ENCODE peak calls at places on chromosomes 3 and 15, in four cellular contexts. G is neuronal stem cell, T is H9, Q is mesenchymal stem cell. X is an unnamed sample.

GRCh38 chr3:190101320-190102117 is 19.2 kb downstream of the P3H2 start:
- DNase-seq in G (no peak), T (no peak), Q (peak), X (no peak)

GRCh38 chr15:35329521-35329921 is 216.4 kb downstream of the DPH6 start:
- DNase-seq in G (no peak), T (no peak), Q (peak), X (no peak)

GRCh38 chr15:57432141-57432701 is 55.9 kb downstream of the CGNL1 start:
- DNase-seq in G (no peak), T (peak), Q (no peak), X (peak)

GRCh38 chr3:108090066-108090700 is 648 bp downstream of the CD47 start:
- DNase-seq in G (peak), T (peak), Q (peak), X (peak)

GRCh38 chr3:52270252-52270754 is 8.1 kb downstream of the WDR82 start:
- DNase-seq in G (no peak), T (no peak), Q (no peak), X (no peak)

GRCh38 chr3:159548675-159549335 is 439.8 kb upstream of the IL12A start:
- DNase-seq in G (no peak), T (no peak), Q (no peak), X (no peak)

GRCh38 chr3:27685474-27685873 is 36.6 kb downstream of the EOMES start:
- DNase-seq in G (no peak), T (no peak), Q (no peak), X (no peak)

GRCh38 chr3:38960953-38961622 is 90.7 kb downstream of the SCN11A start:
- DNase-seq in G (peak), T (peak), Q (peak), X (peak)

GRCh38 chr3:182330647-182331046 is 462.7 kb upstream of the ATP11B start:
- DNase-seq in G (no peak), T (no peak), Q (no peak), X (no peak)

GRCh38 chr3:188974856-188975611 is 196.7 kb upstream of the TPRG1 start:
- DNase-seq in G (no peak), T (no peak), Q (no peak), X (no peak)

GRCh38 chr3:56894912-56895431 is 93.2 kb upstream of the ARHGEF3 start:
- DNase-seq in G (no peak), T (no peak), Q (peak), X (no peak)

GRCh38 chr3:83902842-83903241 is 1055.9 kb upstream of the CADM2 start:
- DNase-seq in G (no peak), T (no peak), Q (no peak), X (no peak)

DNA sequence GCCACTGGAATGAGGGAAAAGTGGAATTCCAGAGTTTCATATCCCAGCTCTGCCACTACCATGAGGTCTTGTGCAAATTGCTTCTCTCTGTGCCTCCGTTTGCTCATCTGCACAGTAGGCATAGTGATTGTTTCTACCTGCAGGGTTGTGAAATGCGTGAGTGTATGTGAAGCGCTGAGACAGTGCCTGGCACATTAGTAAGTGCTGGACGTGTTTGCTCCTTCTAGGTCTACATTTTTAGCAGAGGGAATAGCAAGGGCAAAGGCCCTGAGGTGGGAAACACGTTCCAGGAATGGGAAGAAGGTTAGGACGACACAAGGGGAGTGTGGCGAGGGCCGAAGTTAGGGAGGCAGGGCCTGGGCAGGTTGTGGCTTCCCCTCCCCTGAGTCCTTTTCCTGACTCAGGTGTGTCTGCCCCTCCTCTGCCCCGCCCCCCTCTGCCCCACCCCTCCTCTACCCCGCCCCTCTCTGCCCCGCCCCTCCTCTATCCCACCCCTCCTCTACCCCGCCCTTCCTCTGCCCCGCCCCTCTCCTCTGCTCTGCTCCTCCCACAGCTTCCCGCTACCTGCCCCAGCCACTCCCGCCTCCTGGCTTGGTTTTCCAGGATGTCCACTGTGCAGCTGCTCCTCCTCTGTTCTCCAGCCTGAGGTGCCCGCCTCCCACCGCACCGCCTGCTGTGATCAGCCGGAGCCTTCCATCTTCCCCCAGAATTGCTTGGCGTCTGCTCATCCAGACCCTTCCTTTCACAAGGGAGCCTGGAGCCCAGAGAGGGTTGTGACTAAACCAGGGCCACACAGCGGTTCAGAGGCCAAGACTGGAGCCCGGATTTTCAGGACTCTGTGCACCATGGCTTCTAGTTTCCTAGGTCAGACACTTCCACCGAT is 31.1 kb upstream of the SMAD6 start:
- DNase-seq in G (no peak), T (peak), Q (no peak), X (peak)
- H2BK12ac ChIP-seq in G (no peak), T (no peak), Q (peak), X (peak)

DNA sequence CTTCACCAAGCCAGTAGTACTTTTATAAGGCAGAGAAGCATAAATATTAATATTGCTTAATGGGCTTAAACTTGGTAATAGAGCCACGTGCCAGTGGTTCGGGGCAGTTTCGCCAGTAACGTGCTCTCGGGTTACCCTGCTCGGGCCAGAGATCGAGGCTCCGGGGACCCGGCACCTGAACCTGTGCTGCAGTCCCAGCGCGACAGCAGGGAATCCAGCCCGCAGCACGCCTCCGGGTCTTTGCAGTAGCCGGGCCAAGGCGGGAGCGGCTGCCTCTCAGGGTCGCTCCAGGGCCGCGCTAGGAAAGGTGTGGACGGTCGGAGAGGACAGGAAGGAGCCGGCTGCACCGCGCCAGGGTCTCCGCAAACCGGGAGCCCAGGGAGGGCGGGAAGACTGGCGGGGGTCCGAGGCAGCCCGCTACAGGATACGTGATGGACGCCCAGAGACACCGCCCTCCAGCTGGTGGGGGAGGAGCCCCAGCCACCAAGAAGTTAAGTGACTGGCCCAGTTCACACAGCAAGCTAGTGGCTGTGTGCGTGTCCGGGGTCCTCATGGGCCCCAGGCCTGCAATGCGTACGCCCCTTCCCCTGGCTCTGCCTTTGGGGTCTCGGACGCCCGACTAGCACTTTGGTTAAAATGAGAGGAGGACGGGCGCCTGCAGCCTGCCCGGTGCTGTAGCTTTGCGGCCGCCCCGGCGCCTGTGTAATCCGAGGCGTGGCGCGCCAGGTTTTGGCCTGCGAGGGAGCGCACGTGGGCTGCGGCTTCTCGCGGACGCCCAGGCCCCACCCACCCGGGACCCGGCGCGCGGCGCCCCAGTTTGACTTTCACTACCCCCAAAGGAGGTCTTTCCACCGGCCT is 1.2 kb upstream of the PDE8A start:
- DNase-seq in G (peak), T (peak), Q (peak), X (peak)
- H4K8ac ChIP-seq in G (no peak), T (no peak), Q (peak), X (peak)

DNA sequence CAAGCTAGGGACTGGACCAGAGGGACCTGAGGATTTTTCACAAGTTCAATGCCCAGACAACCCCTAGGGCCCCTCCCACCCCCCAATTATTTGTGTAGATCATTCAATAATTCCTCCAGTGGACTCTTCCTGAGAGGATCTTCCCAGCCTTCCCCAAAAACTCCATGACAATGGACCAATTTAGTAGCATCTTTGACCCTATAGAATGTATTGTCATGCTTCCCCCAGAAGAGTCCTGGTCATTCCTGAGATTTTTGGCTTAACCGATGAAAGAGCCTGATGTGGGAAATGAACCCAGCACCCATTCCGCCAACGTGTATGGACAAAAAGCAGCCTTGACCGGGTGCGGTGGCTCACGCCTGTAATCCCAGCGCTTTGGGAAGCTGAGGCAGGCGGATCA is 119.2 kb upstream of the RNF7 start:
- DNase-seq in G (no peak), T (no peak), Q (no peak), X (no peak)
- H2BK12ac ChIP-seq in G (no peak), T (no peak), Q (no peak), X (no peak)

GRCh38 chr3:4582634-4583033 is 89.5 kb downstream of the ITPR1 start:
- DNase-seq in G (no peak), T (no peak), Q (peak), X (no peak)
- H4K8ac ChIP-seq in G (no peak), T (no peak), Q (no peak), X (no peak)

GRCh38 chr3:120145498-120146285 is 51.4 kb upstream of the GSK3B start:
- DNase-seq in G (no peak), T (no peak), Q (peak), X (no peak)

GRCh38 chr3:120143676-120144075 is 49.4 kb upstream of the GSK3B start:
- DNase-seq in G (no peak), T (no peak), Q (no peak), X (no peak)

GRCh38 chr3:120148187-120148954 is 54.1 kb upstream of the GSK3B start:
- DNase-seq in G (no peak), T (no peak), Q (no peak), X (no peak)

GRCh38 chr3:120144267-120144666 is 50.0 kb upstream of the GSK3B start:
- DNase-seq in G (no peak), T (no peak), Q (no peak), X (no peak)

DNA sequence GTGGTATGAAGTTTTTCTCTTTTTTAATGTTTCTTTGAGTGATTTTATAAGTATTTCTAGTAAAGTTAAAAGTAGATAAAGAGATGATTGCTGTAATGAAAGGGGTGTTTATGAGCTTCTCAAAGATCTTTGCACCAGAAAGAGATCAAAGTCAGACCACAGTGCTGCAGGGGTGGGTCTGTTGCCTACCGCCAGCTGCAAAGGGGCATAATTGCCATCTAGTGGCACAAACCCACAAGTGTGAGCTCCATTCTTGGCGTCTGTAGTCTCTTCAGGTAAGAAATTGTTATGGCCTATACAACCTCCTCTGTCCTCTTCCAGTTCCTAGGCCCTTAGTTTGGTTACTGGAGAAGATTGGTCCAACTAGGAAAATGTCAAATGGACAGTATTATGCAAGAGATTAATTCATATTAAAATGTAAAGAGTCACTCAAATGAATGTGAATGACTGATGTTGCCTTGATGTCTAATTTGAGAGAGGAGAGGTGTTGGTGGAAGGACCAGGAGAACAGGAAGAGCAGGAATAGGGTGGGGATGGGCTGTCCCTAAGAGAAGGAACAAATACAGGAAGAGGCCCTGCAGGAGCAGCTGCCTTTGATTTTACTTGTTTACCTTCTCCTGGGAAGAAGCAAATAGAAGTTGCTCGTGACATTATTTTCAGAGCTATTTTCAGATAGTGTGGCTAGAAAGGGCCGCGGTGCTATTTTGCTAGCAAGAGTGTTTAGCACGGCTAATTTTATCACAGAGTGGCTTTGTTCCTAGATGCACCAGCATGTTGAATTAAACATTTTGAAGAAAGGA is 53.0 kb upstream of the GSK3B start:
- DNase-seq in G (no peak), T (peak), Q (no peak), X (no peak)
- H2BK12ac ChIP-seq in G (no peak), T (no peak), Q (no peak), X (no peak)

GRCh38 chr3:69867941-69868505 is 128.8 kb downstream of the MITF start:
- DNase-seq in G (no peak), T (no peak), Q (peak), X (no peak)
- H4K8ac ChIP-seq in G (no peak), T (no peak), Q (no peak), X (no peak)

GRCh38 chr15:66684136-66684681 is 17.8 kb upstream of the SMAD6 start:
- DNase-seq in G (no peak), T (no peak), Q (no peak), X (no peak)
- H2BK12ac ChIP-seq in G (no peak), T (no peak), Q (no peak), X (no peak)

DNA sequence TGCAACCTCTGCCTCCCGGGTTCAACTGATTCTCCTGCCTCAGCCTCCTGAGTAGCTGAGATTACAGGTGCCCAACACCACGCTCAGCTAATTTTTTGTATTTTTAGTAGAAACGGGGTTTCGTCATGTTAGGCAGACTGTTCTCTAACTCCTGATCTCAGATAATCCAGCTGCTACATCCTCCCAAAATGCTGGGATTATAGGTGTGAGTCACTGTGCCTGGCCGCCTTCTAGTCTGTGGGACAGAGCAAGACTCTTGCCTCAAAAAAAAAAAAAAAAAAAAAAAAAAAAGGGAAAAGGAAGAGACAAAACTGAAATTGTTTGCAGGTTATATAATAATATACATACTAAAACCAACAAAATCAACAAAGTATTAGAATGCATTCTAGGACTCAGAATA is 215.2 kb downstream of the PCCB start:
- DNase-seq in G (no peak), T (no peak), Q (peak), X (no peak)
- H4K8ac ChIP-seq in G (no peak), T (no peak), Q (no peak), X (no peak)

X was measured in H1.